ENCODE peak calls at places on chromosomes 16 and 17, in nine cellular contexts. O, D, J, C, E, T, B, A and P are unnamed samples.

GRCh38 chr16:31476305-31477219 is 4.6 kb downstream of the TGFB1I1 start:
- DNase-seq in O (peak), D (peak), J (peak), C (no peak), E (no peak), T (no peak), B (peak), A (peak), P (no peak)

GRCh38 chr17:3886776-3887175 is 6.1 kb downstream of the CAMKK1 start:
- DNase-seq in O (no peak), D (no peak), J (no peak), C (no peak), E (no peak), T (no peak), B (no peak), A (no peak), P (no peak)

GRCh38 chr17:80216473-80217456 is 3.4 kb downstream of the SGSH start:
- DNase-seq in O (no peak), D (no peak), J (no peak), C (no peak), E (no peak), T (no peak), B (no peak), A (no peak), P (no peak)

GRCh38 chr17:43314582-43314981 is 80.8 kb upstream of the RNU2-1 start:
- DNase-seq in O (no peak), D (no peak), J (no peak), C (no peak), E (no peak), T (no peak), B (no peak), A (no peak), P (no peak)

GRCh38 chr17:69236464-69236863 is 7.8 kb upstream of the ABCA10 start:
- DNase-seq in O (no peak), D (no peak), J (no peak), C (no peak), E (no peak), T (no peak), B (no peak), A (no peak), P (no peak)

GRCh38 chr17:28406478-28406824 is 439 bp upstream of the SLC46A1 start:
- DNase-seq in O (no peak), D (peak), J (peak), C (no peak), E (no peak), T (no peak), B (no peak), A (no peak), P (no peak)

GRCh38 chr17:68291836-68292688 is 767 bp downstream of the ARSG start:
- DNase-seq in O (peak), D (peak), J (peak), C (peak), E (no peak), T (peak), B (peak), A (peak), P (no peak)

GRCh38 chr17:71360301-71360700 is 760.5 kb upstream of the SOX9 start:
- DNase-seq in O (no peak), D (no peak), J (no peak), C (no peak), E (no peak), T (no peak), B (no peak), A (no peak), P (no peak)

GRCh38 chr17:47810200-47810821 is 11.3 kb downstream of the OSBPL7 start:
- DNase-seq in O (peak), D (no peak), J (peak), C (no peak), E (peak), T (peak), B (peak), A (no peak), P (no peak)

GRCh38 chr17:73228748-73229236 is 32.9 kb downstream of the CPSF4L start:
- DNase-seq in O (peak), D (no peak), J (peak), C (peak), E (no peak), T (peak), B (peak), A (peak), P (no peak)

GRCh38 chr16:17346774-17347569 is 123.8 kb downstream of the XYLT1 start:
- DNase-seq in O (peak), D (no peak), J (no peak), C (no peak), E (no peak), T (no peak), B (no peak), A (peak), P (no peak)

GRCh38 chr17:19238167-19238505 is 970 bp downstream of the EPN2 start:
- DNase-seq in O (peak), D (peak), J (peak), C (no peak), E (no peak), T (no peak), B (peak), A (peak), P (no peak)

GRCh38 chr17:75685508-75685907 is 18.4 kb downstream of the SAP30BP start:
- DNase-seq in O (no peak), D (no peak), J (no peak), C (no peak), E (no peak), T (no peak), B (no peak), A (no peak), P (no peak)

GRCh38 chr17:36608280-36608679 is 6.9 kb downstream of the MRM1 start:
- DNase-seq in O (no peak), D (no peak), J (no peak), C (no peak), E (no peak), T (no peak), B (no peak), A (no peak), P (no peak)

GRCh38 chr17:45341389-45342158 is 24.8 kb upstream of the MAP3K14 start:
- DNase-seq in O (peak), D (peak), J (peak), C (no peak), E (no peak), T (peak), B (no peak), A (no peak), P (peak)

GRCh38 chr17:79485399-79485985 is 125.4 kb downstream of the RBFOX3 start:
- DNase-seq in O (no peak), D (no peak), J (no peak), C (no peak), E (no peak), T (no peak), B (no peak), A (no peak), P (no peak)

GRCh38 chr17:17512866-17513265 is 16.7 kb upstream of the RASD1 start:
- DNase-seq in O (no peak), D (no peak), J (no peak), C (no peak), E (no peak), T (no peak), B (no peak), A (no peak), P (no peak)

GRCh38 chr17:80779961-80780380 is 211.7 kb upstream of the CHMP6 start:
- DNase-seq in O (no peak), D (peak), J (no peak), C (no peak), E (no peak), T (no peak), B (no peak), A (no peak), P (no peak)

GRCh38 chr16:71600822-71601221 is 23.9 kb upstream of the TAT start:
- DNase-seq in O (no peak), D (no peak), J (no peak), C (no peak), E (no peak), T (no peak), B (no peak), A (no peak), P (no peak)

GRCh38 chr17:72433797-72434196 is 313.0 kb downstream of the SOX9 start:
- DNase-seq in O (no peak), D (no peak), J (no peak), C (no peak), E (no peak), T (no peak), B (no peak), A (no peak), P (no peak)

GRCh38 chr16:30032083-30032819 is 1.2 kb upstream of the TLCD3B start:
- DNase-seq in O (peak), D (peak), J (peak), C (no peak), E (no peak), T (peak), B (peak), A (no peak), P (no peak)

GRCh38 chr16:85989863-85990643 is 91.1 kb downstream of the IRF8 start:
- DNase-seq in O (no peak), D (no peak), J (no peak), C (no peak), E (no peak), T (no peak), B (no peak), A (no peak), P (no peak)

GRCh38 chr16:85991425-85991824 is 92.5 kb downstream of the IRF8 start:
- DNase-seq in O (no peak), D (no peak), J (no peak), C (no peak), E (no peak), T (no peak), B (no peak), A (no peak), P (no peak)

GRCh38 chr16:85991856-85992255 is 92.9 kb downstream of the IRF8 start:
- DNase-seq in O (no peak), D (no peak), J (no peak), C (no peak), E (no peak), T (no peak), B (no peak), A (no peak), P (no peak)

GRCh38 chr16:85989376-85989775 is 90.4 kb downstream of the IRF8 start:
- DNase-seq in O (no peak), D (no peak), J (no peak), C (no peak), E (no peak), T (no peak), B (no peak), A (no peak), P (no peak)

DNA sequence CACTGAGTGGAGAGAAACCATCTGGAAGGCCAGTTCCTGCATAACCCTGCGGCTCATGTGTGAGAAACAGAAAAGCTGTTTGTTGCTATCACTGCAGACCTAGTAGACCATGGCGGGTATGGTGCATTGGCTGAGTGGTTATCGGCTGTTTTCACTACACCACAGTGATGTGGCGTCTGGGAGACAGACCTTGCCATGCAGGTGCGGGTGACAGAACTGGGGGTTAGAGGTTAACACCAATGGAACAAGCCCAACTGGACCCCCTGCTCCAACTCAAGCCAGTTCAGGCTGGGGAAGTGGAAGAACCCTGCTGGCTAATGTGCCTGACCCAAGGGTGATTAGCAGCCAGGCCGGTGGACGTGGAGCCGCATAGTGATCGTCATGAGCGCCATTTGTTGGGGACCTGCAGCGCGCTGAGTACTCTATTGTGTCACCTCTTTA is 91.9 kb downstream of the IRF8 start:
- DNase-seq in O (no peak), D (no peak), J (no peak), C (no peak), E (no peak), T (no peak), B (no peak), A (no peak), P (no peak)
- H3K4me3 ChIP-seq in O (no peak), D (no peak), J (no peak), C (no peak), E (no peak), T (no peak), B (no peak), A (no peak), P (no peak)

DNA sequence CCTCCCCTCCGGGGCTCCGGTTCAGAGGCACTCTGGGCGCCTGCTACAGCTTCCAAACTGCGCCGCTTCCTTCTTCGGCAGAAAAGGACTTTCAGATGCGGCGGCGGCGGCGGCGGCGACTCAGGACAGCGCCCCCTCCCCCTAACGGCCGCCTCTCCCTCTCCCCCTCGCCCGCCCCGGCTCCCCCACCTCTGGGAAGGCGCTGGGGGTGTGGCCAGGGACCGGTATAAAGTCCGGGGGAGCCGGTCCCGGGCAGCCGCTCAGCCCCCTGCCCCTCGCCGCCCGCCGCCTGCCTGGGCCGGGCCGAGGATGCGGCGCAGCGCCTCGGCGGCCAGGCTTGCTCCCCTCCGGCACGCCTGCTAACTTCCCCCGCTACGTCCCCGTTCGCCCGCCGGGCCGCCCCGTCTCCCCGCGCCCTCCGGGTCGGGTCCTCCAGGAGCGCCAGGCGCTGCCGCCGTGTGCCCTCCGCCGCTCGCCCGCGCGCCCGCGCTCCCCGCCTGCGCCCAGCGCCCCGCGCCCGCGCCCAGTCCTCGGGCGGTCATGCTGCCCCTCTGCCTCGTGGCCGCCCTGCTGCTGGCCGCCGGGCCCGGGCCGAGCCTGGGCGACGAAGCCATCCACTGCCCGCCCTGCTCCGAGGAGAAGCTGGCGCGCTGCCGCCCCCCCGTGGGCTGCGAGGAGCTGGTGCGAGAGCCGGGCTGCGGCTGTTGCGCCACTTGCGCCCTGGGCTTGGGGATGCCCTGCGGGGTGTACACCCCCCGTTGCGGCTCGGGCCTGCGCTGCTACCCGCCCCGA is at the start of gene IGFBP4:
- DNase-seq in O (peak), D (peak), J (peak), C (peak), E (no peak), T (no peak), B (peak), A (peak), P (no peak)
- TF ChIP-seq POLR2AphosphoS5 in O (peak), D (peak), J (peak), C (peak), E (no peak), T (no peak), B (peak), A (peak), P (peak)

DNA sequence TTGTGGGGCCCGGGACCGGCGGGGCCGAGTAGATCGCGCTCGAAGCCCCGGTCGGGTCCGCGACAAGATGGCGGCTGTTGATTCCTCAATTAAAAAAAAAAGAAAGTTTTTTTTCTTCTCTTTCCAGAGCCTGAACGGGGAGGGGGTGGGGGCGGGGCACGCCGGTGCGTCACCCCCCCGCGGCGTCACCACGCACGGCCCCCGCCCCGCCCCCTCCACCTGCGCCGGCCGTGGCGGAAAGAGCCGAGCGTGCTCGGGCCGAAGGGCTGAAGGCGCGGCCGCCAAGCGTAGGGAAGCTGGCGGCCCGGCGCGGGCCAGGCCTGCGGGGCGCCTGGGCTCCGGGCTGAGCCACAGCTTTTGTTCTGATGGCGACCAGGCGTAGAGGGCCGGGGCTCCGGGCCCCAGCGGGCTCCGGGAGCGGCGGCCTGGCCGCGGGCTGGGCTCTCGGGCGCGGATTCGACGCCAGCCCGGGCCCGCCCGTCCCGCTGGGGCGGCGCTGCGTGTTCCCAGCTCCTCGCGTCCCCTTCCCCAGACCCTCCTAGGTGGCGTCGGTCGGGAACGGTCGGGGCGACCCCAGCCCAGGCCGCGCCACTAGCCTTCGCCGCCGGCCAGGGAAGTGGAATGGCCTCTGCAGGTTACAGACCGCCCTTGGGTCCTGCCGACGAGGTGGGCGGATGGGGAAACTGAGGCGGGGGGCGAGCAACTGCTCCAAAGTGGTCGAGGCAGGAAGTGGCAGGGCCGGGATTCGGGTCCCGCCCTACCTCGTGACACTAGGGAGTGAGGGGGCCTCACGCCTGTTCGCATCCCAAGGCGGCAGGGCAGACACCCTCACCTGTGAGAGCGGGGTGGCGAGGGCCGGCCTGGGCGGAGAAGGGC is at the start of gene CREBBP:
- DNase-seq in O (peak), D (peak), J (peak), C (peak), E (no peak), T (peak), B (peak), A (peak), P (no peak)
- TF ChIP-seq CTCF in O (no peak), D (no peak), J (no peak), C (no peak), E (no peak), T (no peak), B (no peak), A (no peak), P (no peak)

GRCh38 chr16:82993415-82993814 is 366.6 kb downstream of the CDH13 start:
- DNase-seq in O (no peak), D (no peak), J (no peak), C (no peak), E (no peak), T (no peak), B (no peak), A (no peak), P (no peak)

GRCh38 chr16:82996814-82997213 is 370.0 kb downstream of the CDH13 start:
- DNase-seq in O (no peak), D (no peak), J (no peak), C (no peak), E (no peak), T (no peak), B (no peak), A (no peak), P (no peak)

GRCh38 chr16:82995927-82996441 is 369.2 kb downstream of the CDH13 start:
- DNase-seq in O (peak), D (no peak), J (no peak), C (no peak), E (no peak), T (no peak), B (no peak), A (no peak), P (no peak)

GRCh38 chr16:82993874-82994375 is 367.2 kb downstream of the CDH13 start:
- DNase-seq in O (no peak), D (no peak), J (no peak), C (no peak), E (no peak), T (no peak), B (no peak), A (no peak), P (no peak)

GRCh38 chr16:82995286-82995926 is 368.6 kb downstream of the CDH13 start:
- DNase-seq in O (no peak), D (no peak), J (no peak), C (no peak), E (no peak), T (no peak), B (no peak), A (no peak), P (no peak)
- H3K4me3 ChIP-seq in O (no peak), D (peak), J (no peak), C (no peak), E (no peak), T (no peak), B (no peak), A (no peak), P (peak)

GRCh38 chr17:35119370-35120185 is at the start of gene RAD51D:
- DNase-seq in O (peak), D (peak), J (peak), C (peak), E (no peak), T (peak), B (peak), A (peak), P (no peak)
- TF ChIP-seq POLR2AphosphoS5 in O (peak), D (peak), J (peak), C (no peak), E (peak), T (peak), B (no peak), A (no peak), P (no peak)

DNA sequence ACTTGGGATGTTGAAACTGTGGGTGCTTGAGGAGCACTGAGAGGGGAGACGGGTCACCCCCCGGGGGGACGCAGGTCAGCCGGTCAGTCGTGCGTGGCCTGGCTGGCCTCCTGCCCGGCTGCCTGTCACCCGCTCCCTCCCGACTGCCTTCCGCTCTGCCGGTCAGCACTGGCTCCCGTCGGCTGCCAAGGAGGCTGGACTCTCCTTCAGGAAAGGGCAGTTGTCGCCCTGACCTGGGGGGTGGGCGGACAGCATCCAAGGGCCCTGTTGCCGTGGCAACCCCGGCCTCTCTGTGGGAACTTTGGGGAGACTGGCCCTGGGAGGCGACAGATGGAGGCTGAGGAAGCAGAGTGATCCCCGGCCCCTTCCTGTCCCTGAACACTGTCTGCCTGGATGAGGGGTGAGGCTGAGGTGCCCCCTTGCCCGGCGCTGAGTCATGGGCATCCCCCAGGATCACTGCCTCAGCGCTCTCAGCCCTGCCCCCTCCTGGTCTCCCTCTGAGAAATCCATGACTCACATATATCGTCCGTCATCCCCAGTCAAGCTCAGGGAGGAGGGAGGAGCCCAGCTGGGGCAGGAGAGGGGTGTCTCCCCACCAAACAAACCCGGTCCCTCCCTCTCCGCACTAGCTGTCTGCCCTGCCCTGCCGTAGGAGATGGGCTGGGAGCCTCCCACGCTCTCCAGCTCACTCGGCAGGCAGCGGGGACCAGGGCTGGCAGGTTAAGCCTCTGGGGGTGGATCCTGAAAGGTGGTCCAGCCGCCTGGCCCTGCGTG is at the start of gene ADGRG1:
- DNase-seq in O (no peak), D (peak), J (peak), C (peak), E (peak), T (peak), B (peak), A (peak), P (no peak)
- TF ChIP-seq CTCF in O (no peak), D (peak), J (no peak), C (no peak), E (no peak), T (peak), B (no peak), A (no peak), P (no peak)

DNA sequence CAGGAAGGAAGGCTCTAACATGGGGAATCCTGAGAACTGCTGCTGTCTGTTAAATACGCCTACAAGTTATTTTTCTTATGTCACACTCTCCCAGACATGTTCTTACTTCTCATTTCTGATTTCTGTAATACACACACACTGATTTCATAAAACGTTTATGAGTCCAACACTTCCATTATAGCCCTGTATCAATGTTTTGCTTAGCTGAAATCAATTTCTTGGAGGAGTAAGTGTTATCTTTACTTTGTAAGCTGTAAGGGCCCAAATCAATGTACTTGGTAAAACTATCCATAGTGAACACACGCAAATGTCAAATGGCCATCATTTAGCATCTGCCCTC is 781 bp upstream of the NARF start:
- DNase-seq in O (no peak), D (no peak), J (no peak), C (no peak), E (peak), T (no peak), B (no peak), A (no peak), P (no peak)
- H3K4me3 ChIP-seq in O (peak), D (peak), J (peak), C (peak), E (peak), T (peak), B (peak), A (peak), P (peak)